ENCODE peak calls at places on chromosomes 1 and 21, in seven cellular contexts. One of them, this sample, is unnamed.

GRCh38 chr1:187413770-187414169 is 585.0 kb downstream of the PLA2G4A start:
- DNase-seq in adrenal gland: no peak
- DNase-seq in sigmoid colon: no peak
- DNase-seq in body of pancreas: no peak
- DNase-seq in endothelial cell of umbilical vein: peak; percentile 24
- DNase-seq in heart left ventricle: no peak
- DNase-seq in transverse colon: no peak
- DNase-seq in this sample: no peak

GRCh38 chr1:208172389-208173140 is 71.6 kb downstream of the PLXNA2 start:
- DNase-seq in adrenal gland: no peak
- DNase-seq in sigmoid colon: no peak
- DNase-seq in body of pancreas: no peak
- DNase-seq in endothelial cell of umbilical vein: no peak
- DNase-seq in heart left ventricle: no peak
- DNase-seq in transverse colon: no peak
- DNase-seq in this sample: no peak

GRCh38 chr21:38908537-38908936 is 102.8 kb downstream of the ETS2 start:
- DNase-seq in adrenal gland: no peak
- DNase-seq in sigmoid colon: no peak
- DNase-seq in body of pancreas: no peak
- DNase-seq in endothelial cell of umbilical vein: no peak
- DNase-seq in heart left ventricle: no peak
- DNase-seq in transverse colon: no peak
- DNase-seq in this sample: no peak

GRCh38 chr1:240093120-240093961 is 1.7 kb downstream of the FMN2 start:
- DNase-seq in adrenal gland: peak; percentile 30
- DNase-seq in sigmoid colon: peak; percentile 67
- DNase-seq in body of pancreas: no peak
- DNase-seq in endothelial cell of umbilical vein: no peak
- DNase-seq in heart left ventricle: no peak
- DNase-seq in transverse colon: peak; percentile 9
- DNase-seq in this sample: no peak

GRCh38 chr1:15524283-15525042 is 448 bp upstream of the CASP9 start:
- DNase-seq in adrenal gland: peak; percentile 100
- DNase-seq in sigmoid colon: peak; percentile 100
- DNase-seq in body of pancreas: peak; percentile 100
- DNase-seq in endothelial cell of umbilical vein: peak; percentile 98
- DNase-seq in heart left ventricle: peak; percentile 100
- DNase-seq in transverse colon: peak; percentile 100
- DNase-seq in this sample: peak; percentile 100

GRCh38 chr1:94797286-94797685 is 22.9 kb upstream of the SLC44A3 start:
- DNase-seq in adrenal gland: no peak
- DNase-seq in sigmoid colon: no peak
- DNase-seq in body of pancreas: no peak
- DNase-seq in endothelial cell of umbilical vein: no peak
- DNase-seq in heart left ventricle: no peak
- DNase-seq in transverse colon: no peak
- DNase-seq in this sample: no peak

GRCh38 chr1:67647036-67647798 is 37.8 kb upstream of the GADD45A start:
- DNase-seq in adrenal gland: peak; percentile 66
- DNase-seq in sigmoid colon: no peak
- DNase-seq in body of pancreas: peak; percentile 56
- DNase-seq in endothelial cell of umbilical vein: peak; percentile 30
- DNase-seq in heart left ventricle: peak; percentile 40
- DNase-seq in transverse colon: no peak
- DNase-seq in this sample: peak; percentile 13

GRCh38 chr1:17683551-17683950 is 71.6 kb upstream of the ACTL8 start:
- DNase-seq in adrenal gland: no peak
- DNase-seq in sigmoid colon: no peak
- DNase-seq in body of pancreas: no peak
- DNase-seq in endothelial cell of umbilical vein: no peak
- DNase-seq in heart left ventricle: no peak
- DNase-seq in transverse colon: no peak
- DNase-seq in this sample: peak; percentile 29

GRCh38 chr1:15417365-15417934 is 7.8 kb downstream of the EFHD2 start:
- DNase-seq in adrenal gland: peak; percentile 53
- DNase-seq in sigmoid colon: no peak
- DNase-seq in body of pancreas: peak; percentile 75
- DNase-seq in endothelial cell of umbilical vein: peak; percentile 78
- DNase-seq in heart left ventricle: peak; percentile 62
- DNase-seq in transverse colon: peak; percentile 80
- DNase-seq in this sample: no peak

GRCh38 chr1:81509619-81510018 is 291.1 kb upstream of the ADGRL2 start:
- DNase-seq in adrenal gland: no peak
- DNase-seq in sigmoid colon: no peak
- DNase-seq in body of pancreas: no peak
- DNase-seq in endothelial cell of umbilical vein: no peak
- DNase-seq in heart left ventricle: no peak
- DNase-seq in transverse colon: no peak
- DNase-seq in this sample: peak; percentile 80

GRCh38 chr1:41843378-41843777 is 75.3 kb downstream of the HIVEP3 start:
- DNase-seq in adrenal gland: no peak
- DNase-seq in sigmoid colon: no peak
- DNase-seq in body of pancreas: no peak
- DNase-seq in endothelial cell of umbilical vein: peak; percentile 52
- DNase-seq in heart left ventricle: no peak
- DNase-seq in transverse colon: no peak
- DNase-seq in this sample: no peak

GRCh38 chr21:42684109-42684916 is 30.9 kb downstream of the PDE9A start:
- DNase-seq in adrenal gland: no peak
- DNase-seq in sigmoid colon: peak; percentile 77
- DNase-seq in body of pancreas: no peak
- DNase-seq in endothelial cell of umbilical vein: no peak
- DNase-seq in heart left ventricle: no peak
- DNase-seq in transverse colon: no peak
- DNase-seq in this sample: no peak

GRCh38 chr1:178020968-178021640 is 51.2 kb upstream of the SEC16B start:
- DNase-seq in adrenal gland: no peak
- DNase-seq in sigmoid colon: no peak
- DNase-seq in body of pancreas: no peak
- DNase-seq in endothelial cell of umbilical vein: no peak
- DNase-seq in heart left ventricle: no peak
- DNase-seq in transverse colon: no peak
- DNase-seq in this sample: no peak

GRCh38 chr1:39154553-39155361 is 49.7 kb upstream of the MACF1 start:
- DNase-seq in adrenal gland: peak; percentile 57
- DNase-seq in sigmoid colon: peak; percentile 86
- DNase-seq in body of pancreas: peak; percentile 34
- DNase-seq in endothelial cell of umbilical vein: peak; percentile 78
- DNase-seq in heart left ventricle: peak; percentile 40
- DNase-seq in transverse colon: peak; percentile 28
- DNase-seq in this sample: peak; percentile 38

GRCh38 chr1:39157304-39157703 is 47.2 kb upstream of the MACF1 start:
- DNase-seq in adrenal gland: no peak
- DNase-seq in sigmoid colon: no peak
- DNase-seq in body of pancreas: no peak
- DNase-seq in endothelial cell of umbilical vein: no peak
- DNase-seq in heart left ventricle: no peak
- DNase-seq in transverse colon: no peak
- DNase-seq in this sample: no peak

GRCh38 chr1:39160703-39161102 is 43.8 kb upstream of the MACF1 start:
- DNase-seq in adrenal gland: no peak
- DNase-seq in sigmoid colon: no peak
- DNase-seq in body of pancreas: no peak
- DNase-seq in endothelial cell of umbilical vein: no peak
- DNase-seq in heart left ventricle: no peak
- DNase-seq in transverse colon: no peak
- DNase-seq in this sample: no peak

GRCh38 chr1:39159224-39160036 is 45.1 kb upstream of the MACF1 start:
- DNase-seq in adrenal gland: no peak
- DNase-seq in sigmoid colon: no peak
- DNase-seq in body of pancreas: peak; percentile 68
- DNase-seq in endothelial cell of umbilical vein: peak; percentile 90
- DNase-seq in heart left ventricle: no peak
- DNase-seq in transverse colon: peak; percentile 56
- DNase-seq in this sample: peak; percentile 47

DNA sequence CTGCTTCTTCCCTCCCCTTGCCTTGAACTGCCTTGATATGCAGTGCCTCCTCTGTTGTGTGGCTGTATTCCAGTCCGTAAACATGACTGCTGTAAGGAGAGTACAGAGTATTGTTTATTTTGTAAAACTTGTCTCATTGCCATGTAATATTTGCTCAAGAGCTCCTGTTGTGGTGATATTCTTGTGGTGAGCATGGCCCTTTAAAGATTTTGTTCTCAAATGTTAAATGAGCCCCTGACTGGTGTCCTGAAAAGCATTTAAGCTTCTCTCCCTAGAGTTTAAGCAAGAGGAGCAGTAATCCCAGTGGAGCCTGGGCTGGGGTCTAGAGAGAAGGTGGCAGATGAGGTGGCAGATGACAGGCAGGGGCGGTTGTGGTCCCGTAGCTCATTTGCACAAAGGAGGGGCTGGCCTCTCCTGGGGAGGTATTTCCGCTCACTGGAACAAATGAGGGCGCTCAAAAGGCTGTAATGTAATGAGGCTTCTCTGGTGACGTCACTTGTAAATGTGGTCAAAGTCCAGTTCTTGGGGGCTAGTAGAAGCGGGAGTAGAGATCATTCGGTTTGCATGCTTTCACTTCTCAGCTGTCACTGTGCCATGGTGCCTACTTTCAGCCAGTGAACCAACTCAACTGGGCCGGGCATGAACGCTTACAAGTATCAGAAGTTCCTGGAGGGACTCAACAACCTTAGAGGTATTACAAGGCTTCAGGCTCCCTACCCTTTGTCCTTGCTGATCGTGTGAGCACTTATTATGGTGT is 46.0 kb upstream of the MACF1 start:
- DNase-seq in adrenal gland: no peak
- DNase-seq in sigmoid colon: no peak
- DNase-seq in body of pancreas: peak; percentile 96
- DNase-seq in endothelial cell of umbilical vein: no peak
- DNase-seq in heart left ventricle: no peak
- DNase-seq in transverse colon: peak; percentile 87
- DNase-seq in this sample: peak; percentile 62
- TF ChIP-seq POLR2A in adrenal gland: no peak
- TF ChIP-seq POLR2A in sigmoid colon: no peak
- TF ChIP-seq POLR2A in body of pancreas: peak; percentile 70
- TF ChIP-seq POLR2A in endothelial cell of umbilical vein: no peak
- TF ChIP-seq POLR2A in heart left ventricle: no peak
- TF ChIP-seq POLR2A in transverse colon: peak; percentile 58
- TF ChIP-seq POLR2A in this sample: no peak

GRCh38 chr21:15062566-15062965 is 2.2 kb downstream of the NRIP1 start:
- DNase-seq in adrenal gland: no peak
- DNase-seq in sigmoid colon: no peak
- DNase-seq in body of pancreas: no peak
- DNase-seq in endothelial cell of umbilical vein: peak; percentile 51
- DNase-seq in heart left ventricle: no peak
- DNase-seq in transverse colon: no peak
- DNase-seq in this sample: no peak

GRCh38 chr21:15063081-15063820 is 1.5 kb downstream of the NRIP1 start:
- DNase-seq in adrenal gland: peak; percentile 15
- DNase-seq in sigmoid colon: no peak
- DNase-seq in body of pancreas: peak; percentile 6
- DNase-seq in endothelial cell of umbilical vein: peak; percentile 47
- DNase-seq in heart left ventricle: no peak
- DNase-seq in transverse colon: no peak
- DNase-seq in this sample: no peak

GRCh38 chr21:15060776-15061175 is 4.0 kb downstream of the NRIP1 start:
- DNase-seq in adrenal gland: no peak
- DNase-seq in sigmoid colon: no peak
- DNase-seq in body of pancreas: no peak
- DNase-seq in endothelial cell of umbilical vein: no peak
- DNase-seq in heart left ventricle: no peak
- DNase-seq in transverse colon: no peak
- DNase-seq in this sample: no peak

GRCh38 chr21:15061284-15061683 is 3.5 kb downstream of the NRIP1 start:
- DNase-seq in adrenal gland: no peak
- DNase-seq in sigmoid colon: no peak
- DNase-seq in body of pancreas: no peak
- DNase-seq in endothelial cell of umbilical vein: peak; percentile 26
- DNase-seq in heart left ventricle: no peak
- DNase-seq in transverse colon: no peak
- DNase-seq in this sample: no peak

DNA sequence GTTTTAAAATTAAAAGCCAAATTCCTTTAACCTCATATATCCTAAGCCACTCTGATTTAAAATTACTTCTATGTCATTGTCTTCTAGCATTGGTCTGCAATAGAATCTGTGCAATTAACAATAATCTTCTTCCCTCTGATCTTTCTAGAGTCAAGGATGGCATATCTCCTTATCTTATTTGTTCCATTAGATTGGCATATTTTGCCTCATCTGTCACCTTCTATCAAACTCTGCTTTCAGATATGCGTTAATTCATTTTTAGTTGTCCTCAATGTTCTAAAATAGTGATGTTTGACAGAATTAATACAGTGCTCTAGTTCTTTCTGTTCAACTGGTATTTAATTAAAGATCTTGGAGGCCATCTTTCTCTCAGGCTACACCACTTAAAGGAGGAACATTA is 3.1 kb downstream of the NRIP1 start:
- DNase-seq in adrenal gland: no peak
- DNase-seq in sigmoid colon: no peak
- DNase-seq in body of pancreas: no peak
- DNase-seq in endothelial cell of umbilical vein: peak; percentile 7
- DNase-seq in heart left ventricle: no peak
- DNase-seq in transverse colon: no peak
- DNase-seq in this sample: no peak
- H3K4me1 ChIP-seq in adrenal gland: peaks cover 33% of the 10 kb centered on the region
- H3K4me1 ChIP-seq in sigmoid colon: peaks cover 71% of the 10 kb centered on the region
- H3K4me1 ChIP-seq in body of pancreas: peaks cover 58% of the 10 kb centered on the region
- H3K4me1 ChIP-seq in endothelial cell of umbilical vein: peaks cover 37% of the 10 kb centered on the region
- H3K4me1 ChIP-seq in heart left ventricle: peaks cover 75% of the 10 kb centered on the region
- H3K4me1 ChIP-seq in transverse colon: peaks cover 56% of the 10 kb centered on the region
- H3K4me1 ChIP-seq in this sample: peaks cover 4% of the 10 kb centered on the region

GRCh38 chr21:35178098-35178497 is 129.0 kb upstream of the RUNX1 start:
- DNase-seq in adrenal gland: no peak
- DNase-seq in sigmoid colon: no peak
- DNase-seq in body of pancreas: no peak
- DNase-seq in endothelial cell of umbilical vein: no peak
- DNase-seq in heart left ventricle: no peak
- DNase-seq in transverse colon: no peak
- DNase-seq in this sample: no peak
- TF ChIP-seq POLR2A in adrenal gland: no peak
- TF ChIP-seq POLR2A in sigmoid colon: no peak
- TF ChIP-seq POLR2A in body of pancreas: no peak
- TF ChIP-seq POLR2A in endothelial cell of umbilical vein: no peak
- TF ChIP-seq POLR2A in heart left ventricle: no peak
- TF ChIP-seq POLR2A in transverse colon: no peak
- TF ChIP-seq POLR2A in this sample: no peak

DNA sequence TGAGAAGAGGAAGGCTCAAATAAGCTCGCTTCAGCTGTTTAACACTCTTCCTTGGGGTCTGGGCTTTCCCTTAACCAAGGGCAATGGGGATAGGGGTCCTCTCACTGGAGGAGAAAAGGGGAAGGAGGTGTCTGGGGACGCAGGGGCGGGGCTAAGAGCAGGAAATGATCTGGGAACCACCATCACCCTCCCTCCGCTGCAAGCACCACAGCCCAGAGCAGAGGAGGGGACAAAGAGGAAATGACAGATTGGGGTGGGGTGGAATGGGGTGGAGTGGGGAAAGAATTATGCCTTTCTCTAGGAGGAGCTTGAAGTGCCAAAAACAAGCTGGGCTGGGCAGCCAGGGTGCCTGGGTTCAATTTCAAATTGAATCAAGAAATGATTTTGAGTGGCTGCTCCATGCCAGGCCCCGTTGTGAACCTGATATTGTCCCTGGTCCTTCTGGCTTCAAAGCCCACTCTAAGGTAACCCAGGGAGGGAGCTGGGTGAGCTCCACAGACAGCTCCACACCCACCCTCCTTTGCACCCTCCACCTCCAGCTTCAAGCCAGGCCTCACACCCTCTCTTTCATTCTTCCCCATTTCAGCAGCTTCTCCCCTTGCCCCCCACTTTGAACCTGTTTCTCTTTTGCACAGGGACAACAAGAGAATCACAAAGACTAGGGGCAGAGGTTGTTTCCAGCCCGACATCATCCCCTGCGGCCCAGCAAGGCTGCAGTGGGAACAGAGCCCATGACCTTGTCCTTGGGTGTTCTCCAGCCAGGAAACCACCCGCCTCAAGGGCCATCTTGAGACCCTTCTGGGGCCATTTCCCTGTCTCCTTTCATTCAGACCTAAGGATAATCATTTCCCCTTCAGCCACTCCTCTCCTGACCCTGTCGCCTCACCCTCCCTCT is 1.1 kb downstream of the ARHGAP30 start:
- DNase-seq in adrenal gland: peak; percentile 52
- DNase-seq in sigmoid colon: peak; percentile 80
- DNase-seq in body of pancreas: peak; percentile 78
- DNase-seq in endothelial cell of umbilical vein: no peak
- DNase-seq in heart left ventricle: peak; percentile 75
- DNase-seq in transverse colon: peak; percentile 78
- DNase-seq in this sample: no peak
- H3K4me1 ChIP-seq in adrenal gland: no peaks in the 10 kb centered on the region
- H3K4me1 ChIP-seq in sigmoid colon: no peaks in the 10 kb centered on the region
- H3K4me1 ChIP-seq in body of pancreas: no peaks in the 10 kb centered on the region
- H3K4me1 ChIP-seq in endothelial cell of umbilical vein: no peaks in the 10 kb centered on the region
- H3K4me1 ChIP-seq in heart left ventricle: peaks cover 48% of the 10 kb centered on the region
- H3K4me1 ChIP-seq in transverse colon: peaks cover 5% of the 10 kb centered on the region
- H3K4me1 ChIP-seq in this sample: no peaks in the 10 kb centered on the region